ENCODE peak calls at places on chromosomes 7 and 10, in five cellular contexts. L is neural progenitor cell, K is HCT116, N is SK-N-SH, T is PC-3. U is an unnamed sample.

GRCh38 chr7:54705436-54705835 is 53.6 kb downstream of the SEC61G start:
- DNase-seq in N (no peak), L (no peak), K (peak), T (peak), U (peak)

GRCh38 chr7:4042402-4042801 is 639.7 kb upstream of the FOXK1 start:
- DNase-seq in T (no peak), L (no peak), N (peak), K (no peak), U (no peak)

GRCh38 chr7:14590206-14590605 is 312.3 kb downstream of the DGKB start:
- DNase-seq in N (no peak), T (no peak), K (no peak), L (no peak), U (no peak)

GRCh38 chr7:73941836-73942551 is 81.0 kb downstream of the TMEM270 start:
- DNase-seq in T (peak), K (no peak), L (no peak), N (no peak), U (no peak)

GRCh38 chr7:9036080-9036479 is 602.7 kb downstream of the NXPH1 start:
- DNase-seq in N (no peak), L (no peak), K (no peak), T (no peak), U (peak)

GRCh38 chr7:20229652-20230500 is 12.7 kb upstream of the MACC1 start:
- DNase-seq in T (peak), K (no peak), L (no peak), N (no peak), U (no peak)

GRCh38 chr10:117531371-117532002 is 11.1 kb upstream of the EMX2 start:
- DNase-seq in N (no peak), L (no peak), T (no peak), K (no peak), U (no peak)

GRCh38 chr7:25288536-25289283 is 60.4 kb upstream of the NPVF start:
- DNase-seq in L (no peak), T (no peak), K (no peak), N (no peak), U (no peak)

GRCh38 chr10:114458955-114459354 is 54.7 kb upstream of the AFAP1L2 start:
- DNase-seq in N (peak), T (peak), L (peak), K (peak), U (peak)

GRCh38 chr10:127983701-127984100 is 76.8 kb downstream of the PTPRE start:
- DNase-seq in T (no peak), L (no peak), N (no peak), K (no peak), U (no peak)

GRCh38 chr7:44561962-44562621 is 11.6 kb downstream of the DDX56 start:
- DNase-seq in L (no peak), T (peak), K (no peak), N (no peak), U (no peak)

GRCh38 chr7:28986723-28987122 is 28.6 kb upstream of the TRIL start:
- DNase-seq in K (no peak), L (no peak), T (no peak), N (no peak), U (no peak)

GRCh38 chr10:3527144-3527543 is 257.9 kb downstream of the KLF6 start:
- DNase-seq in N (no peak), T (no peak), L (no peak), K (no peak), U (no peak)

GRCh38 chr10:79488303-79488702 is 24.0 kb upstream of the EIF5AL1 start:
- DNase-seq in L (no peak), T (peak), N (no peak), K (peak), U (no peak)

GRCh38 chr10:31739759-31740158 is 188.9 kb downstream of the ARHGAP12 start:
- DNase-seq in L (no peak), K (no peak), N (no peak), T (no peak), U (no peak)

DNA sequence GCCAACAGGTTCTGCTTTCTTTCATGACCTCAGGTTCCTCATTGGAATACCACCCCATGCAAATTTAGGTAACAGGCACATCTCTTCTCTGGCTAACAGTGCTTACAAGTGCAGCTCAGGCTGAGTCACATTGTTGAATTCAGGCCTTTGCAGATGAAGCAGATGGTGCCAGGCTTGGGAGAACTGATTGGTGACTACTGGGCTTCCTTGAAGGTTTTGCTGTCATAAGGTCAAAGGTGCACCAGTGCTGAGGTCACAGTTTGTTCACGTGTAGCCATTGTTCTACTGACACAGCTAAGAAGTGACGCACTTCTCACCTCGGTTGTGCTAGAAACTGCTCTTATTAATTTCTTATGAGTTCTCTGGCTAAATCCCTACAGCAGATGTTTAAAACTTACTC is 128.5 kb upstream of the BMPER start:
- DNase-seq in L (no peak), K (no peak), T (peak), N (no peak), U (no peak)
- TF ChIP-seq EZH2phosphoT487 in L (no peak), K (no peak), T (no peak), N (no peak), U (no peak)

GRCh38 chr7:104161244-104161643 is 46.6 kb downstream of the ORC5 start:
- DNase-seq in N (no peak), L (no peak), K (no peak), T (no peak), U (no peak)

GRCh38 chr7:104156842-104157277 is 51.0 kb downstream of the ORC5 start:
- DNase-seq in K (peak), T (peak), L (peak), N (peak), U (peak)

GRCh38 chr7:104162081-104162480 is 45.7 kb downstream of the ORC5 start:
- DNase-seq in T (no peak), N (no peak), L (no peak), K (no peak), U (no peak)

GRCh38 chr7:104160375-104160774 is 47.4 kb downstream of the ORC5 start:
- DNase-seq in L (no peak), N (peak), K (no peak), T (peak), U (peak)
- TF ChIP-seq CTCF in L (peak), N (peak), K (peak), T (peak), U (peak)

GRCh38 chr7:106332186-106332585 is 47.4 kb upstream of the NAMPT start:
- DNase-seq in L (no peak), T (no peak), K (no peak), N (no peak), U (no peak)
- H3K9ac ChIP-seq in L (no peak), T (no peak), K (no peak), N (no peak), U (no peak)

DNA sequence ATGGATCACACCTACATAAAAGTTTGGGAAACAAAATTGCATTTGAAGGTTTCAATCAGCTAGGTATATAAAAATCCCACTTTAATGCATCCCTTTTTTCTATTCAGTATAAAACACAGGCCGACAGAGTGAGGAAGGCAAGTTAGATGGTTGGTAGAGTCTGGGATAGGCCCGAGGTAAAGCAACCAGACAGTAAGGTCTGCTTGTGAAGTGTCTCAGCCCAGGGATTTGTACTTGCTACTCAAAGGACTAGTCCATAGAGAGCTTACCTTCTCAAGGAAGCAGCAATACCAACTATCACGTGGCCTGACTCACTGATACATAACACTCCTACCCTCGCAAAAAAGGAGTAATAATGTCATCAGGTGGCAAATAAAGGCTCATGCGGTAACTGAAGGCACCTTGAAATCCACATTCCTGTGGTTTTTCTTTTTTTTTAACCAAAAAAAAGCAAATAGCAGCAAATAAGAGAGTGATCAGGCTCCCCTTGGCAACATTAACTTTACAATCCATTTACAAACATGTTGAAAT is 56.2 kb upstream of the ATP6V0A4 start:
- DNase-seq in L (no peak), N (no peak), T (peak), K (no peak), U (no peak)
- TF ChIP-seq EZH2phosphoT487 in L (no peak), N (no peak), T (no peak), K (no peak), U (no peak)

DNA sequence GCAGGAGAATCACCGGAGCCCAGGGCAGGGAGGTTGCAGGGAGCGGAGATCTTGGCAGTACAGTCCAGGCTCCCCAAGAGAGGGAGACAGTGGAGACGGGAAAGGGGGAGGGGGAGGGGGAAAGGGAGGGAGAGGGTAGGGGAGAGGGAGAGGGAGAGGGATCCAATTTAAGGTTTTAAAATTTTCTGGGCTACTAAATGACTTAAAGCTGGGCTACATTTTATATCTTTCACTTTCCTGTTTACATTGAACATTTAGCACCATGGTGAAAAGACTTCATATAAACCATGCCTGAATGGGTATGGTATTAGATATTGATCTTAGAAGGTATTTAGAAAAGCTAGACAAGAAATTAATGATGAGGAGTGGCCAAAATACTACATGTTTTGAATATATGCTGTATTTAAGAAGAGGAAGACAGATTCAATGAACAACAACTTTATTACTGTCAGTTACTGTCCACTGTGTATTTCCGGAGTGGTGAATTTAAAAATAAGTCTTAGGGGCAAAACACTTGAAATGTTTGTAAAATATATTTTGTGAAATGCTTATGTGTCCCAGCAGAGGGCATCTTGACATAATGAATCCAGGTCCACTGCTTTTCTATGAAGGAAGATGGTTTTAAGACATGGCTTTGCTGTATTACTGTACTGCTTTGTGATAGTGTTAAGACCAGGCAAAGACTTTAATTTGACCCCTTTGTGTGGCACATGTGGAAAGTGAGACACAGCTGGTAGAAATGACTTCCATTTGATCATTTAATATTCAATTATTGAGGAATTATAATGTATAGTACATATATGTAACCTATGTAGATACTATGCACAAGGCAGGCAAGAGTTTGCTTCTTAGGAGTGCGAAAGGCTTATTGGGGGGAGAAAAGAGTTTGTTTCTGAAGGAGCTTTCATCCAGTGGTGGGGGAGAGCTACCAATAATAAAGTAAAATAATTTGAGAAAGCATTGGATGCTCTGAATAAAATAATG is 52.8 kb downstream of the NRF1 start:
- DNase-seq in N (peak), T (peak), L (peak), K (peak), U (peak)
- TF ChIP-seq CTCF in N (peak), T (peak), L (peak), K (peak), U (peak)

GRCh38 chr10:89153086-89153485 is 54.0 kb downstream of the CH25H start:
- DNase-seq in L (no peak), K (no peak), N (no peak), T (peak), U (no peak)
- H3K9ac ChIP-seq in L (no peak), K (no peak), N (no peak), T (no peak), U (no peak)